ENCODE peak calls at places on chromosome 19, in five cellular contexts. Z, A, O, L and F are unnamed samples. For H3K27me3, the result is how much of the 10 kb centered on the place peaks cover.

GRCh38 chr19:32189956-32190706 is 155.3 kb upstream of the ZNF507 start:
- DNase-seq in Z (no peak), A (no peak), O (no peak), L (no peak), F (no peak)

GRCh38 chr19:28303502-28303901 is 909.4 kb downstream of the UQCRFS1 start:
- DNase-seq in Z (no peak), A (no peak), O (no peak), L (no peak), F (no peak)

GRCh38 chr19:46453661-46454060 is 17.7 kb downstream of the PNMA8A start:
- DNase-seq in Z (no peak), A (no peak), O (no peak), L (no peak), F (no peak)

GRCh38 chr19:9565900-9566705 is 18.2 kb downstream of the ZNF121 start:
- DNase-seq in Z (no peak), A (no peak), O (no peak), L (no peak), F (no peak)

GRCh38 chr19:29983568-29983967 is 41.5 kb downstream of the URI1 start:
- DNase-seq in Z (no peak), A (no peak), O (no peak), L (no peak), F (no peak)

GRCh38 chr19:49224856-49225255 is 67.3 kb downstream of the TRPM4 start:
- DNase-seq in Z (no peak), A (no peak), O (peak), L (no peak), F (peak)

GRCh38 chr19:17136026-17136425 is 60.4 kb downstream of the MYO9B start:
- DNase-seq in Z (no peak), A (no peak), O (no peak), L (no peak), F (no peak)

GRCh38 chr19:6414033-6414643 is 10.5 kb downstream of the KHSRP start:
- DNase-seq in Z (no peak), A (no peak), O (no peak), L (no peak), F (no peak)

GRCh38 chr19:40693150-40693788 is 2.8 kb upstream of the NUMBL start:
- DNase-seq in Z (no peak), A (no peak), O (no peak), L (no peak), F (no peak)

DNA sequence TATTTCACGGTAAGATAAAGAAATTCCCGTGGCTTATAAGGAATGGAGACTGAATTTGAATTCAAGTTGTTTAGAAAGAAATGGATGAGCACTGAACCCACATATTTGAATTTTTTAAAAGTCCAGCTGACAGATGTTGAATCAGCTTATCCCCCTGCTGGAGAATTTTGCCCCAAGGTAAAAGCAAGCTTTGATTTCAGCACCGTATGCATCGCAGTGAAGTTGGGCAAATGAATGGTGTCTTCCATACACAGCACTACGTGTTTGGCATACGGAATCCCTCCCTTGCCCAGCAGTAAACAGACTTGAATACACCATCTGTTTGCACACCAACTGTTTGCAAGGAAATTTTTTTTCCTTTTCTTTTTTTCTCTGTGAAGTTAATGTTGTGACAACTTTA is 77.5 kb upstream of the PEG3 start:
- DNase-seq in Z (no peak), A (no peak), O (no peak), L (no peak), F (no peak)
- H3K27me3 ChIP-seq in Z (under half), A (under half), O (under half), L (under half), F (under half)

GRCh38 chr19:41926861-41927809 is 1.1 kb downstream of the ERFL start:
- DNase-seq in Z (no peak), A (no peak), O (no peak), L (no peak), F (no peak)
- H3K4me3 ChIP-seq in Z (no peak), A (no peak), O (peak), L (no peak), F (no peak)

DNA sequence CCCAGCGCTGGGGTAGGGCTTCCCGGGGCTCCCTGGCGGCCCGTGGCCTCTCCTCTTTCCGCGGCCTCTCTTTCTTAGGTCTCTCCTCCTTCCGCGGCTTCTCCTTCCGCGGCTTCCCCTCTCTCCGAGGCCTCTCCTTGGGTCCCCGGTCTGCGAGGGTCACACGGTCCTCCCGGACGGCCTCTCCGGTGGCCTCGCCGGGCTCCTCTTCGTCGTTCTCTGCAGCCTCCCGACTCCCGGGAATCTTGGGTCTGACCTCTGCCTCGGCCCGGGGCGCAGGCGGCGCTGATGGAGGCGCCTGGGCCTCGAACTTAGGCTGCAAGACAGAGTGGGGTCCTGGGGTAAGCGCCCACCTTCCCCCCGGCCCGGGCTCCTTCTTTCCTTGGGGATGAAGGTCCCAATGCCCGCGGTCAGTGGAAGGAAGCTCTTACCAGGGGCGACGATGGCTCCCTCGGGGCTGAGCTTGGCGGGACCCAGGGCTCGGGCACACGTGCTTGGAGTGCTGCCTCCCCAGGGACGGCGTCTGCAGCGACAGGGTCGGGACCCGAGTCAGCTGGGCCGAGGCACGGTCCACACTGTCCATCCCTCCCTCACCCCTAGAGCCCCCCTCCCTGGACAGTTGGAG is 3.5 kb downstream of the AMH start:
- DNase-seq in Z (no peak), A (no peak), O (no peak), L (no peak), F (peak)
- H3K27me3 ChIP-seq in Z (under half), A (half or more), O (under half), L (under half), F (under half)

DNA sequence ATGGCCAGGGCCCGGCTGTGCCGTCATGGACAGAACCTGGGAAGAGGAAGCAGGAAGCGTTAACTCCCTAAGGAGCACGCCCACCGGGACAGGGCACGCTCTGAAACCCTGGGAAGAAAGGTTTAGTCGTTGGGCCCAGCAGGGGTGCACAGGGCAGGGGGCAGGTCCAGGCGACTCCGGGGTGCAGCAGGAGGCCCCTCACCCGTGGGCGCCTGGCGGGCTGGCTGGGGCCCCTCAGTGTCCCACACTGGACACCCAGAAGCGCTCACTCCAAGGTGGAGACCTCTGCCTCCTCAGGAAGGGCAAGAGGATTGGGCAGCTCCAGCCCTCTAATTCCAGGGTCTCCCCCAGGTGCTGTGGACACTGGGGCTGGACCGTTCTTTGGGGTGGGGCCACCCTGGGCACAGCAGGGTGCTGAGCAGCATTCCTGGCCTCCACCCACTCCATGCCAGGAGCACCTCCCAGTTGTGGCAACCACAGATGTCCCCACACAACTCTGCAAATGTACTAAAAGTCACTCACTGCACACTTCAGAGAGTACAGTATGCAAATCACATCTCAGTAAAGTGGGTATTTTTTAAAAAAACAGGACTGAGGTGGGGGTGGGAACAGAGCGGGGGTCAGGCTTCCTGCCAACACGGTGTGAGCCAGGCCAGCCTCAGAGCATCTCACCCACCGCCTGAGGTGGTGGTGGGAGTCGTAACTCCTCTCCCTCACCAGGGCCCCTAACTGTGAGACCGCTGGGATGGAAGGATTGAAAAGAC is 35.2 kb downstream of the PIP5K1C start:
- DNase-seq in Z (no peak), A (no peak), O (no peak), L (no peak), F (no peak)
- H3K4me3 ChIP-seq in Z (no peak), A (no peak), O (no peak), L (no peak), F (no peak)

GRCh38 chr19:13718733-13719132 is 45.6 kb upstream of the MRI1 start:
- DNase-seq in Z (no peak), A (no peak), O (peak), L (no peak), F (peak)
- H3K27me3 ChIP-seq in Z (under half), A (under half), O (under half), L (under half), F (under half)